ENCODE peak calls at places on chromosomes 3 and 15, in seven cellular contexts. S is CD4-positive, alpha-beta T cell; L is NCI-H510A treated with DMSO at 0.1 percent for 48 hours; Y is GM04504; P is activated CD8-positive, alpha-beta T cell treated with anti-CD3 and anti-CD28 coated beads, Interleukin-2, amount 10 ng/mL, durations not matched to agents 7 days and 5 days; W is small intestine; F is EL. J is an unnamed sample.

GRCh38 chr3:58141766-58142345 is 68.9 kb downstream of the DNASE1L3 start:
- DNase-seq in L (no peak), W (no peak), P (no peak), F (no peak), S (no peak), Y (no peak), J (no peak)

GRCh38 chr3:43260412-43260811 is 25.9 kb upstream of the SNRK start:
- DNase-seq in S (no peak), W (no peak), L (no peak), P (no peak), Y (no peak), F (peak; percentile 13), J (no peak)

GRCh38 chr3:4042869-4043268 is 243.6 kb downstream of the LRRN1 start:
- DNase-seq in S (no peak), L (no peak), W (no peak), F (no peak), Y (no peak), P (no peak), J (no peak)

GRCh38 chr3:178950676-178951075 is 120.9 kb downstream of the ZMAT3 start:
- DNase-seq in W (no peak), S (no peak), P (no peak), Y (no peak), F (peak; percentile 8), L (no peak), J (no peak)

GRCh38 chr3:67113802-67114407 is 115.8 kb downstream of the KBTBD8 start:
- DNase-seq in F (peak; percentile 82), P (peak; percentile 87), L (peak; percentile 53), S (peak; percentile 64), Y (peak; percentile 65), W (peak; percentile 81), J (peak; percentile 79)

GRCh38 chr15:99341786-99342185 is 90.5 kb downstream of the LRRC28 start:
- DNase-seq in P (no peak), Y (no peak), L (no peak), F (no peak), W (no peak), S (no peak), J (no peak)

GRCh38 chr3:136659253-136659652 is 92.9 kb downstream of the STAG1 start:
- DNase-seq in Y (peak; percentile 51), L (no peak), S (no peak), F (peak; percentile 33), W (no peak), P (no peak), J (no peak)

GRCh38 chr15:90305932-90306331 is 40.5 kb downstream of the NGRN start:
- DNase-seq in P (no peak), F (no peak), W (no peak), S (no peak), Y (no peak), L (no peak), J (no peak)

GRCh38 chr3:190517696-190518095 is 3.8 kb downstream of the IL1RAP start:
- DNase-seq in Y (no peak), L (no peak), F (peak; percentile 59), P (no peak), W (no peak), S (no peak), J (no peak)

GRCh38 chr3:122795674-122795969 is 753 bp downstream of the SLC49A4 start:
- DNase-seq in F (no peak), W (peak; percentile 6), P (no peak), L (no peak), S (no peak), Y (no peak), J (no peak)

GRCh38 chr3:95341314-95341713 is 1278.5 kb downstream of the NSUN3 start:
- DNase-seq in P (no peak), Y (no peak), W (peak; percentile 82), F (no peak), L (peak; percentile 1), S (no peak), J (no peak)

GRCh38 chr3:48440590-48440958 is 517 bp downstream of the TMA7 start:
- DNase-seq in S (no peak), P (peak; percentile 40), L (no peak), W (peak; percentile 37), Y (no peak), F (peak; percentile 21), J (no peak)

GRCh38 chr3:126126811-126127431 is 43.0 kb upstream of the SLC41A3 start:
- DNase-seq in Y (no peak), P (no peak), F (no peak), S (no peak), W (no peak), L (no peak), J (no peak)

GRCh38 chr3:160006282-160007163 is 17.9 kb downstream of the IL12A start:
- DNase-seq in F (peak; percentile 79), L (peak; percentile 70), S (no peak), Y (peak; percentile 45), W (peak; percentile 67), P (peak; percentile 31), J (peak; percentile 66)

J was measured in posterior cingulate gyrus.